ENCODE peak calls at places on chromosomes 12 and 14, in nine cellular contexts. F is upper lobe of left lung, L is lower leg skin, Q is glutamatergic neuron, M is mucosa of descending colon, E is HFFc6, T is cardiac fibroblast, J is Peyer's patch, A is WERI-Rb-1. S is an unnamed sample.

GRCh38 chr14:34718750-34719304 is 4.4 kb upstream of the CFL2 start:
- DNase-seq in F (no peak), L (no peak), Q (no peak), M (no peak), E (peak), T (peak), J (no peak), A (no peak), S (no peak)

GRCh38 chr14:96077983-96078686 is 39.0 kb downstream of the C14orf132 start:
- DNase-seq in F (no peak), L (no peak), Q (no peak), M (no peak), E (no peak), T (no peak), J (peak), A (no peak), S (no peak)

GRCh38 chr12:54331-54730 is 12.2 kb upstream of the IQSEC3 start:
- DNase-seq in F (no peak), L (no peak), Q (no peak), M (no peak), E (no peak), T (no peak), J (no peak), A (no peak), S (no peak)

GRCh38 chr12:53295070-53295890 is at the start of gene PFDN5:
- DNase-seq in F (peak), L (peak), Q (peak), M (peak), E (peak), T (peak), J (peak), A (peak), S (peak)

GRCh38 chr12:51103977-51104376 is 20.6 kb upstream of the CSRNP2 start:
- DNase-seq in F (no peak), L (no peak), Q (no peak), M (no peak), E (no peak), T (no peak), J (no peak), A (no peak), S (no peak)

GRCh38 chr12:3061129-3061857 is 15.9 kb upstream of the TSPAN9 start:
- DNase-seq in F (no peak), L (no peak), Q (no peak), M (no peak), E (peak), T (peak), J (no peak), A (peak), S (no peak)

GRCh38 chr12:113021500-113021899 is 35.0 kb upstream of the DTX1 start:
- DNase-seq in F (no peak), L (no peak), Q (no peak), M (no peak), E (no peak), T (no peak), J (no peak), A (no peak), S (no peak)

GRCh38 chr12:32146074-32146873 is 39.6 kb downstream of the BICD1 start:
- DNase-seq in F (no peak), L (no peak), Q (no peak), M (no peak), E (no peak), T (no peak), J (no peak), A (no peak), S (no peak)

GRCh38 chr12:9751204-9752144 is 9.2 kb downstream of the CD69 start:
- DNase-seq in F (no peak), L (no peak), Q (no peak), M (no peak), E (peak), T (peak), J (no peak), A (no peak), S (no peak)

GRCh38 chr12:130031571-130032189 is 127.9 kb upstream of the TMEM132D start:
- DNase-seq in F (no peak), L (no peak), Q (peak), M (peak), E (peak), T (peak), J (peak), A (peak), S (peak)

GRCh38 chr12:92439397-92439779 is 263.4 kb upstream of the PLEKHG7 start:
- DNase-seq in F (no peak), L (no peak), Q (no peak), M (no peak), E (peak), T (peak), J (no peak), A (no peak), S (no peak)

GRCh38 chr14:59347511-59347900 is 117.7 kb downstream of the GPR135 start:
- DNase-seq in F (no peak), L (no peak), Q (no peak), M (no peak), E (no peak), T (no peak), J (no peak), A (no peak), S (no peak)

GRCh38 chr12:106192659-106193403 is 54.1 kb upstream of the NUAK1 start:
- DNase-seq in F (no peak), L (no peak), Q (no peak), M (no peak), E (no peak), T (no peak), J (no peak), A (no peak), S (no peak)
- TF ChIP-seq CTCF in F (no peak), L (no peak), Q (no peak), M (no peak), E (no peak), T (no peak), J (no peak), A (no peak), S (no peak)

DNA sequence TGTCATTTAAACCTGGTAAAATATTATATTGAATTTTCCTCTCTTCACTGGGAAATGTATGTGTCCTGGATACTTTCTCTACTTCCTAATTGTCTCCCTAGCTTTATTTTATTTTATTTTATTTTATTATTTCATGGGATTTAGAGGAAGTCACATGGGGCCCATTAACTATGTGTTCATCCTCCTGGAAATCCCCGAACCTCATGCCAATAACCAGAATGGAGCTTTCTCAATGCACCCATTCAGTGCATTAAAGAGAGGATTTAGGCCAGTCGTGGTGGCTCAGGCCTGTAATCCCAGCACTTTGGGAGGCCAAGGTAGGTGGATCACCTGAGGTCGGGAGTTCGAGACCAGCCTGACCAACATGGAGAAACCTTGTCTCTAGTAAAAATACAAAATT is 1.3 kb upstream of the RPGRIP1 start:
- DNase-seq in F (no peak), L (no peak), Q (no peak), M (no peak), E (no peak), T (peak), J (no peak), A (no peak), S (no peak)
- TF ChIP-seq CTCF in F (no peak), L (no peak), Q (no peak), M (no peak), E (no peak), T (no peak), J (no peak), A (no peak), S (no peak)

GRCh38 chr14:63362305-63362914 is 43.7 kb upstream of the GPHB5 start:
- DNase-seq in F (no peak), L (no peak), Q (no peak), M (peak), E (no peak), T (no peak), J (no peak), A (no peak), S (no peak)

GRCh38 chr14:63357841-63358240 is 39.1 kb upstream of the GPHB5 start:
- DNase-seq in F (no peak), L (peak), Q (no peak), M (no peak), E (no peak), T (no peak), J (no peak), A (no peak), S (no peak)

GRCh38 chr14:63361790-63362189 is 43.1 kb upstream of the GPHB5 start:
- DNase-seq in F (no peak), L (no peak), Q (no peak), M (no peak), E (no peak), T (no peak), J (no peak), A (no peak), S (no peak)
- TF ChIP-seq CTCF in F (no peak), L (no peak), Q (no peak), M (no peak), E (no peak), T (no peak), J (no peak), A (peak), S (no peak)

DNA sequence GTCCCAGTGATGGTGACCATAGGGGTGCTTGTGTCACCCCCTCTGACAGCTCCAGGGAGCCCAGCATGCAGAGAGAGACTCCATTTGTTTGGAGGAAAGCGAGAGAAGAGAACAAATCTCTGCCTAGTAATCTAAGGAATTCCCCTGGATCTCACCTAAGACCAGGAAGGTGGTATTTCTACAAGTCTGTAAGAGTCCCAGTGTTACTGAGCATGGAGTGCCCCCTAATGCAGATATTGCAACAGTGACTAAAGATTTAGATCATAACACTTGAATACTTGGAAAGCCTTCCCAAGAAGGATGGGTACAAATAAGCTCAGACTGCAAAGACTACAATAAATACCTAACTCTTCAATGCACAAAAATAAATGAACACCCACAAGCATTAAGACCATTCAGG is 360.4 kb upstream of the GARIN6 start:
- DNase-seq in F (no peak), L (no peak), Q (no peak), M (no peak), E (no peak), T (no peak), J (no peak), A (no peak), S (no peak)
- TF ChIP-seq CTCF in F (no peak), L (no peak), Q (no peak), M (no peak), E (no peak), T (no peak), J (no peak), A (no peak), S (no peak)

GRCh38 chr12:11981174-11981733 is 89.5 kb upstream of the BCL2L14 start:
- DNase-seq in F (no peak), L (no peak), Q (no peak), M (no peak), E (no peak), T (peak), J (no peak), A (no peak), S (no peak)

GRCh38 chr12:11978985-11979384 is 91.8 kb upstream of the BCL2L14 start:
- DNase-seq in F (no peak), L (no peak), Q (no peak), M (no peak), E (no peak), T (peak), J (no peak), A (no peak), S (no peak)

GRCh38 chr12:11976005-11976404 is 94.7 kb upstream of the BCL2L14 start:
- DNase-seq in F (no peak), L (no peak), Q (no peak), M (no peak), E (no peak), T (no peak), J (no peak), A (no peak), S (no peak)

GRCh38 chr12:11980133-11980532 is 90.6 kb upstream of the BCL2L14 start:
- DNase-seq in F (no peak), L (no peak), Q (no peak), M (no peak), E (no peak), T (no peak), J (no peak), A (no peak), S (no peak)
- TF ChIP-seq CTCF in F (no peak), L (no peak), Q (no peak), M (no peak), E (no peak), T (no peak), J (no peak), A (no peak), S (no peak)

GRCh38 chr12:67223225-67223624 is 45.9 kb upstream of the CAND1 start:
- DNase-seq in F (no peak), L (no peak), Q (no peak), M (no peak), E (no peak), T (no peak), J (no peak), A (no peak), S (no peak)

GRCh38 chr12:67217647-67218046 is 51.5 kb upstream of the CAND1 start:
- DNase-seq in F (no peak), L (no peak), Q (no peak), M (no peak), E (no peak), T (no peak), J (no peak), A (no peak), S (no peak)

GRCh38 chr12:67222302-67222701 is 46.9 kb upstream of the CAND1 start:
- DNase-seq in F (no peak), L (no peak), Q (no peak), M (no peak), E (peak), T (peak), J (no peak), A (no peak), S (no peak)

DNA sequence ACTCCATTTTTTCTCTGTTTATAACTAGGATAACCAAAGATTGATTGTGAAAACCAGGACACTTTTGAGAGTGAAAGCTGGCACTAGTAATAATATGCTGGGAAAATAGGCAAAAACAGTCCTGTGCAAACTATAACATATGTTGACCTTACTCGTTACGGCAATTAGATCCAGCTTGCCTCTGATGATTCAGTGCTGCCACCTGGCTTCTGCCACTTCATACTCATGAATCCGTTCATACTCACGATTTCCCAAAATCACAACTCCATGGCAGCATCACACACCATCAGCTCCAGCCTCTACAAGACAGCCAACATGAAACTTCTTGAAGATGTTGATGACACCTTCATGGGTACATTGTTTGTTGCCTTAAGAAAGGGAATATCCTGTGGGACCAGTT is 49.1 kb upstream of the CAND1 start:
- DNase-seq in F (no peak), L (no peak), Q (no peak), M (peak), E (no peak), T (peak), J (no peak), A (peak), S (no peak)
- TF ChIP-seq CTCF in F (no peak), L (no peak), Q (no peak), M (no peak), E (no peak), T (no peak), J (peak), A (peak), S (no peak)

DNA sequence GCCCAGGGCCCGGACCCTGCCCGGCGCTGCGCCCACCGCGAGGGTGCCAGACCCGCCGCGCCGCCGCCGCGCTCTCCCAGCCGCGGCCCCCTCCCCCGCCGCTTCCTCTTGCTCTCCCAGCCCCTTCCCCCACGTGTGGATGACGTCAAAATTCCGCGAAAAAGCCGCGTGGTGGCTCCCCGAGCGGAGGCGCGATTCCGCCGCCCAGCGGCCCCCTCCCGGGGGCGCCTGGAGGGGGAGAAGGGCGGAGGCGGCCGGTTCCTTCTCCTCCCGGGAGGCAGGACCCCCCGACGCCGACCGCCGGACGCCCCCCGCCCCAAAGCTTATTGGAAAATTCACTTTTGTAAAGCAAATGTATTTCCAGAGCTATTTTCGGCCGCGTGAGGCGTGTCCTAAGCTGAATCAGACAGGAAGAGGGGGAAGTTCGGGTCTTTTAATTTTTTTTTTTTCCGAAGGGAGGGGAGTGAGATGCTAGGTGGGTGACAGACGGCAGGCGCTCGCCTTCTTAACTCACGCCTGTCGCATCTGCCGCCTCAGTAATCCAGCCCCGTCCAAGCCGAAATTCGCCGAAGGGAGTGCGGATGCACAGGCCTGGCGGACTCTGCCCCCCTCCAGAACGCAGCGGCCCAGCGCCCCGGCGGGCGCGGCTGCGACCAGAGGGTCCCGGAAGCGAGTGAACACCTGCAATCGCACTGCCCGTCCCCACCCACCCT is 4.1 kb upstream of the CCND2 start:
- DNase-seq in F (peak), L (peak), Q (peak), M (peak), E (no peak), T (peak), J (peak), A (peak), S (peak)
- TF ChIP-seq CTCF in F (peak), L (no peak), Q (no peak), M (no peak), E (peak), T (no peak), J (peak), A (no peak), S (no peak)

GRCh38 chr12:104788848-104789271 is 169.2 kb downstream of the SLC41A2 start:
- DNase-seq in F (no peak), L (no peak), Q (no peak), M (no peak), E (no peak), T (no peak), J (no peak), A (no peak), S (no peak)
- TF ChIP-seq CTCF in F (no peak), L (no peak), Q (no peak), M (no peak), E (no peak), T (no peak), J (no peak), A (no peak), S (no peak)

GRCh38 chr12:26863515-26863914 is 30.5 kb upstream of the ITPR2 start:
- DNase-seq in F (no peak), L (no peak), Q (no peak), M (peak), E (no peak), T (peak), J (no peak), A (peak), S (no peak)
- TF ChIP-seq CTCF in F (peak), L (no peak), Q (no peak), M (no peak), E (peak), T (peak), J (no peak), A (peak), S (no peak)